ENCODE peak calls at places on chromosomes 11 and 22, in eight cellular contexts. K is sigmoid colon, G is heart left ventricle, N is OCI-LY7, J is MM.1S, B is cardiac fibroblast, C is GM06990, A is Peyer's patch. S is an unnamed sample.

GRCh38 chr11:18802381-18803257 is 11.0 kb upstream of the PTPN5 start:
- DNase-seq in K (no peak), G (peak), N (peak), J (peak), B (peak), C (no peak), A (peak), S (peak)

GRCh38 chr11:111428113-111428876 is 49.2 kb upstream of the POU2AF1 start:
- DNase-seq in K (no peak), G (no peak), N (no peak), J (no peak), B (no peak), C (no peak), A (no peak), S (no peak)

GRCh38 chr11:93585758-93586157 is 42.6 kb upstream of the SMCO4 start:
- DNase-seq in K (no peak), G (no peak), N (no peak), J (no peak), B (peak), C (no peak), A (peak), S (no peak)

GRCh38 chr11:28566643-28567042 is 458.5 kb downstream of the METTL15 start:
- DNase-seq in K (peak), G (peak), N (no peak), J (no peak), B (peak), C (no peak), A (peak), S (no peak)

GRCh38 chr11:72653616-72654000 is 20.6 kb downstream of the PDE2A start:
- DNase-seq in K (no peak), G (no peak), N (no peak), J (no peak), B (no peak), C (no peak), A (no peak), S (no peak)

GRCh38 chr11:12526789-12527188 is 147.4 kb upstream of the TEAD1 start:
- DNase-seq in K (no peak), G (no peak), N (no peak), J (no peak), B (peak), C (no peak), A (no peak), S (no peak)

GRCh38 chr11:88384004-88384677 is 46.6 kb upstream of the CTSC start:
- DNase-seq in K (no peak), G (no peak), N (no peak), J (no peak), B (peak), C (no peak), A (no peak), S (no peak)

GRCh38 chr11:31702966-31703365 is 108.2 kb downstream of the PAX6 start:
- DNase-seq in K (no peak), G (no peak), N (no peak), J (no peak), B (peak), C (no peak), A (no peak), S (no peak)

GRCh38 chr11:42824067-42824466 is 487.7 kb upstream of the API5 start:
- DNase-seq in K (no peak), G (no peak), N (no peak), J (no peak), B (no peak), C (no peak), A (no peak), S (no peak)

GRCh38 chr11:108224908-108225786 is 2.3 kb downstream of the ATM start:
- DNase-seq in K (no peak), G (no peak), N (peak), J (no peak), B (no peak), C (peak), A (no peak), S (peak)

GRCh38 chr11:104534268-104534667 is 364.0 kb downstream of the CASP12 start:
- DNase-seq in K (no peak), G (no peak), N (no peak), J (no peak), B (peak), C (no peak), A (no peak), S (no peak)

GRCh38 chr11:134508219-134508990 is 96.4 kb upstream of the B3GAT1 start:
- DNase-seq in K (peak), G (no peak), N (no peak), J (no peak), B (no peak), C (no peak), A (peak), S (no peak)

GRCh38 chr22:50604256-50604580 is 3.6 kb downstream of the MAPK8IP2 start:
- DNase-seq in K (no peak), G (no peak), N (no peak), J (no peak), B (no peak), C (no peak), A (no peak), S (no peak)

GRCh38 chr22:40567106-40567505 is 69.4 kb downstream of the MRTFA start:
- DNase-seq in K (no peak), G (no peak), N (no peak), J (no peak), B (peak), C (no peak), A (no peak), S (no peak)

GRCh38 chr11:46537851-46538295 is 56.0 kb downstream of the AMBRA1 start:
- DNase-seq in K (peak), G (peak), N (peak), J (peak), B (peak), C (no peak), A (peak), S (peak)

GRCh38 chr11:116072133-116072532 is 567.9 kb upstream of the CADM1 start:
- DNase-seq in K (no peak), G (no peak), N (no peak), J (no peak), B (no peak), C (no peak), A (no peak), S (no peak)

GRCh38 chr11:85945296-85945695 is 90.1 kb downstream of the CCDC83 start:
- DNase-seq in K (no peak), G (no peak), N (peak), J (no peak), B (no peak), C (no peak), A (no peak), S (no peak)

GRCh38 chr11:12175694-12176241 is 65.4 kb downstream of the MICAL2 start:
- DNase-seq in K (no peak), G (no peak), N (no peak), J (peak), B (peak), C (no peak), A (no peak), S (no peak)

GRCh38 chr11:114149689-114150407 is 90.3 kb downstream of the ZBTB16 start:
- DNase-seq in K (peak), G (no peak), N (no peak), J (no peak), B (peak), C (no peak), A (no peak), S (no peak)

GRCh38 chr11:118180300-118180703 is 3.9 kb upstream of the SCN2B start:
- DNase-seq in K (peak), G (peak), N (peak), J (no peak), B (peak), C (no peak), A (no peak), S (no peak)

GRCh38 chr11:101867951-101868350 is 46.9 kb upstream of the CEP126 start:
- DNase-seq in K (no peak), G (no peak), N (no peak), J (no peak), B (peak), C (no peak), A (no peak), S (no peak)

GRCh38 chr11:74905326-74905725 is 43.6 kb downstream of the XRRA1 start:
- DNase-seq in K (no peak), G (no peak), N (no peak), J (no peak), B (no peak), C (no peak), A (no peak), S (no peak)

GRCh38 chr11:65958306-65958705 is 3.2 kb upstream of the SART1 start:
- DNase-seq in K (no peak), G (no peak), N (no peak), J (no peak), B (no peak), C (no peak), A (no peak), S (no peak)

GRCh38 chr11:48101958-48102357 is 114.7 kb upstream of the OR4B1 start:
- DNase-seq in K (no peak), G (no peak), N (no peak), J (no peak), B (no peak), C (no peak), A (no peak), S (no peak)

GRCh38 chr22:31540966-31541365 is 44.6 kb downstream of the SFI1 start:
- DNase-seq in K (peak), G (no peak), N (no peak), J (no peak), B (no peak), C (no peak), A (no peak), S (no peak)

GRCh38 chr11:3611976-3612678 is 29.7 kb downstream of the ART5 start:
- DNase-seq in K (no peak), G (no peak), N (no peak), J (no peak), B (no peak), C (no peak), A (no peak), S (no peak)

GRCh38 chr11:88535916-88536547 is 198.5 kb upstream of the CTSC start:
- DNase-seq in K (no peak), G (no peak), N (no peak), J (no peak), B (peak), C (peak), A (no peak), S (peak)

GRCh38 chr22:38228873-38229740 is 27.3 kb downstream of the MAFF start:
- DNase-seq in K (no peak), G (peak), N (no peak), J (no peak), B (peak), C (no peak), A (peak), S (no peak)

GRCh38 chr11:32466279-32466915 is 31.1 kb upstream of the WT1 start:
- DNase-seq in K (no peak), G (no peak), N (no peak), J (no peak), B (peak), C (no peak), A (no peak), S (no peak)

GRCh38 chr22:35064664-35065063 is 1.3 kb upstream of the ISX start:
- DNase-seq in K (no peak), G (no peak), N (no peak), J (peak), B (no peak), C (peak), A (no peak), S (peak)

GRCh38 chr22:36323182-36323854 is 64.4 kb downstream of the MYH9 start:
- DNase-seq in K (peak), G (peak), N (no peak), J (no peak), B (peak), C (no peak), A (peak), S (no peak)

GRCh38 chr11:20070459-20070858 is 89.8 kb downstream of the DBX1 start:
- DNase-seq in K (no peak), G (no peak), N (no peak), J (no peak), B (no peak), C (no peak), A (no peak), S (no peak)

GRCh38 chr11:11244470-11245080 is 108.5 kb downstream of the CSNK2A3 start:
- DNase-seq in K (no peak), G (no peak), N (no peak), J (no peak), B (no peak), C (no peak), A (no peak), S (no peak)

DNA sequence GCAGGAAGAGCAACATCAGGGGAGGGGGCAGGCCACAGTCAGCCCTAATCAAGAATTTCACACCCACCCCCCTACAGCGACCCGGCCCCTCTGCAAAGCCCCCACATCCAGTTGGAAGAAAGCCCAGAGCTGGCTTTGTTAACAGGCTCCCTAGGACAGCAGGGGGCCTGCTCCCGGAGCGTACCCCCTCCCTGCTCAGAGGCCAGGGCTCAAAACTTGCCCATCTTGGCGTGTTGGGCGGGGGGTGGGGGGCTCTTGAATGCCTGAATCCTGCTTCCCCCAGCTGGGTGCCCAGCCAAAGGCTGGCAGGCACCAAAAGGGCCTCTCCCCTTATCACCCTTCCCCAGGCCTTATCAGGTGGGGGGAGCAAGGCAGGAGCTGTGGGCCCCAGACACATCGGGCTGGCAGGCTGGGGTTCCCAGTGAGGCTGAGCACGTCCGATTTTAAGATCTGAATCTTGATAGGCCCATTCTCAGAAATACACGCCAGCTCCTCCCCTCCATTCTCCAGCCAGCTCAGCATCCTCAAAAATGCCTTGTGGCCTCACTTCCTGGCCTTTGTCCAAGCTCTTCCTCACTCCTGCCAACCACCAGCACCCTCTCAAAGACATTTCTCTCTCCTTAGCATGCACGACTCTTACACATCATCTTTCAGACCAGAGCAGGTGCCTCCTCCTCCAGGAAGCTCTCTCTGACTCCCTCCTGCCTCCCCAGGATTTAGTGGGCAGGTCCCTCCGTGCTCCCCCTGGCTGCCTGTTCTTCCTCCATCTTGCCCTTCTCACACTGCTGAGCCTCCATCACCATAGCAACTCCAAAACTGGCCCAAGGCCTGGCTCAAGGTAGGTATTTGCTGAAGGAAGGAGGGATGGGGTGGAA is 384.8 kb downstream of the MN1 start:
- DNase-seq in K (no peak), G (no peak), N (no peak), J (no peak), B (peak), C (no peak), A (no peak), S (no peak)
- TF ChIP-seq CTCF in K (no peak), G (no peak), N (no peak), J (no peak), B (peak), C (no peak), A (no peak), S (no peak)

GRCh38 chr11:15910761-15911160 is 445.6 kb downstream of the SOX6 start:
- DNase-seq in K (no peak), G (no peak), N (no peak), J (no peak), B (no peak), C (no peak), A (no peak), S (no peak)

GRCh38 chr11:15911377-15912044 is 444.8 kb downstream of the SOX6 start:
- DNase-seq in K (no peak), G (peak), N (no peak), J (no peak), B (peak), C (no peak), A (no peak), S (no peak)

GRCh38 chr11:15912825-15913224 is 443.5 kb downstream of the SOX6 start:
- DNase-seq in K (no peak), G (no peak), N (no peak), J (no peak), B (no peak), C (no peak), A (no peak), S (no peak)

GRCh38 chr11:15912291-15912690 is 444.1 kb downstream of the SOX6 start:
- DNase-seq in K (no peak), G (no peak), N (no peak), J (no peak), B (no peak), C (no peak), A (no peak), S (no peak)

GRCh38 chr11:15913261-15913660 is 443.1 kb downstream of the SOX6 start:
- DNase-seq in K (no peak), G (no peak), N (no peak), J (no peak), B (no peak), C (no peak), A (peak), S (no peak)
- TF ChIP-seq CTCF in K (no peak), G (peak), N (no peak), J (no peak), B (no peak), C (no peak), A (no peak), S (no peak)

GRCh38 chr11:36469063-36469462 is 41.0 kb downstream of the TRAF6 start:
- DNase-seq in K (no peak), G (no peak), N (no peak), J (no peak), B (peak), C (no peak), A (no peak), S (no peak)
- TF ChIP-seq CTCF in K (no peak), G (no peak), N (peak), J (peak), B (peak), C (peak), A (no peak), S (peak)

DNA sequence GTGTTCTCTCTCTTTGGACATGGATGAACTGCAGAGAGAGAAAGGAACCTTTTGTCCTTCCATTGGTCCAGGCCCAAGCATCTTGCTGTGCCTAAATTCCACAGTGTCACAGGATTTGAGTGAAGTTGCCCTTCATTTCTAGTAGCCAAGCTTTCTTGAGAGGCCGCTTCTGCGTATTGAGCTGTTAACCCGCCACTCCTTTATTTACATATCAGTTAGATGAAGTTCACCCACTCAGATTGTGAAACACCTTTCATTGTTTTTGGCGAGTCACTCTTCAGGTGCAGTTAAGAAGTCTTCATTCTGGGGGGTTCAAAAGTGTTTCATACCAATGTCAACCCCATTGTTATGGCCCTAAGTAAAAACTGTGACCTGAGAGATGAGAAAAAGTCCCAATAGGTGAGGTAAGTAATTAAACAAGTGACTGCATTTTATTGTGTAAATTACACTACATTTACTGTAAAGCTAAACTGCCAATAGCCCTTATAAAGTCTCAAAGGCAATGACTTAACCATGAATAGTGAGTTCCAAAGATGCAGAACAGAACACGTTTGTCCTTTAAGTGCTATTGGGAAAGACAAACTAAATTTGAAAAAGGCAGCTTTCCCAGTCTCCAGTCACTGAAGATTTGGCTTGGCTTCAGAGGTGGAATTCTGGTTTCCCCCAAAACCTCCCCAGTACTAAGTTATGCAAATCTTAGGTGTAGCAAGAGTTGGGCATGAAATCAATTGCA is 61.0 kb downstream of the APIP start:
- DNase-seq in K (no peak), G (no peak), N (no peak), J (no peak), B (peak), C (no peak), A (no peak), S (no peak)
- TF ChIP-seq CTCF in K (no peak), G (no peak), N (no peak), J (no peak), B (no peak), C (no peak), A (no peak), S (no peak)

DNA sequence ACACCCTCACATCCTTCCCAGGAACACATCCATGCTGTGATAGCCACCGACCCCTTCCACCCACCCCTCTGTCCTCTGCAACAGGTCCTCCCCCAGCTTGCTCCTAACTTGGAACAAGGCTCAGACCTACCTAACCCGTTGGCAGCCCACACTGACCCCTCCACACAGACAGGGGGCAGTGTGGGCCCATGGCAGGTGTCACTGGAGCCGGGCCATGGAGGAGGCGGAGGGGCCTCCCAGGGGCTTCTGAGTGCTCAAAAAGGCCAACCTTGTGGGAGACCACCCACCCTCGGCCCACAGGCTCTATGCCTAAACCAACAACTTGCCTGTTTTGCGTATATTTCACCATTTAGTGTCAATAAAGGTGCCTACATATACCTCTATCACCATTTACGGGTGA is 57.0 kb downstream of the CERK start:
- DNase-seq in K (no peak), G (no peak), N (peak), J (no peak), B (no peak), C (no peak), A (no peak), S (peak)
- TF ChIP-seq CTCF in K (no peak), G (peak), N (peak), J (peak), B (peak), C (peak), A (peak), S (peak)

GRCh38 chr11:35142481-35143207 is 3.7 kb downstream of the CD44 start:
- DNase-seq in K (no peak), G (no peak), N (peak), J (peak), B (peak), C (no peak), A (peak), S (no peak)
- TF ChIP-seq CTCF in K (no peak), G (no peak), N (peak), J (peak), B (peak), C (peak), A (no peak), S (peak)

S was measured in GM10248.